ENCODE peak calls at places on chromosomes 5 and 9, in six cellular contexts. C is A549, V is endothelial cell of umbilical vein, O is H1, F is HepG2, K is K562. A is an unnamed sample.

GRCh38 chr5:97009212-97009898 is 73.5 kb downstream of the LNPEP start:
- DNase-seq in C (no peak), V (peak), K (peak), F (no peak), O (no peak), A (no peak)

GRCh38 chr5:75617746-75618352 is 6.6 kb downstream of the ANKDD1B start:
- DNase-seq in O (no peak), C (no peak), F (no peak), K (no peak), V (no peak), A (no peak)

GRCh38 chr5:139745121-139745799 is 50.3 kb upstream of the PSD2 start:
- DNase-seq in C (peak), F (no peak), O (no peak), V (no peak), K (peak), A (peak)

GRCh38 chr9:35553670-35554543 is 51.2 kb upstream of the TESK1 start:
- DNase-seq in K (peak), C (peak), O (no peak), F (peak), V (peak), A (peak)

GRCh38 chr9:38106488-38106887 is 37.5 kb upstream of the SHB start:
- DNase-seq in V (no peak), F (no peak), K (no peak), C (no peak), O (no peak), A (no peak)

GRCh38 chr5:79229357-79230174 is 6.4 kb upstream of the JMY start:
- DNase-seq in C (no peak), O (no peak), K (no peak), V (no peak), F (no peak), A (no peak)

GRCh38 chr5:51411917-51412316 is 28.7 kb downstream of the ISL1 start:
- DNase-seq in F (no peak), V (no peak), O (no peak), C (no peak), K (no peak), A (no peak)

GRCh38 chr5:10661401-10661800 is 97.5 kb downstream of the ANKRD33B start:
- DNase-seq in V (no peak), O (no peak), K (no peak), F (no peak), C (no peak), A (no peak)

GRCh38 chr9:124454791-124455443 is 4.7 kb downstream of the ADGRD2 start:
- DNase-seq in V (no peak), F (no peak), O (no peak), C (no peak), K (no peak), A (no peak)

GRCh38 chr9:132241840-132242620 is 80.2 kb downstream of the NTNG2 start:
- DNase-seq in C (no peak), O (no peak), K (no peak), F (no peak), V (no peak), A (no peak)

GRCh38 chr9:127418037-127418471 is 6.1 kb upstream of the ZNF79 start:
- DNase-seq in C (peak), O (peak), K (peak), V (peak), F (peak), A (peak)

GRCh38 chr9:137373611-137373980 is 49.4 kb downstream of the EXD3 start:
- DNase-seq in V (no peak), O (no peak), K (no peak), C (no peak), F (no peak), A (peak)

GRCh38 chr5:172894767-172895166 is 60.7 kb downstream of the ERGIC1 start:
- DNase-seq in O (no peak), C (no peak), F (peak), K (no peak), V (no peak), A (no peak)

GRCh38 chr9:97480749-97481148 is 20.7 kb upstream of the TMOD1 start:
- DNase-seq in C (no peak), F (no peak), V (no peak), K (no peak), O (no peak), A (no peak)

GRCh38 chr9:100125913-100126312 is 26.9 kb downstream of the INVS start:
- DNase-seq in V (no peak), O (no peak), C (no peak), K (no peak), F (no peak), A (no peak)

GRCh38 chr9:18297532-18297872 is 176.5 kb upstream of the ADAMTSL1 start:
- DNase-seq in C (peak), O (peak), K (no peak), F (peak), V (no peak), A (peak)

GRCh38 chr9:27437652-27438373 is 86.3 kb upstream of the IFNK start:
- DNase-seq in V (no peak), K (peak), F (no peak), O (no peak), C (no peak), A (no peak)

GRCh38 chr5:133242221-133242835 is 190.5 kb downstream of the HSPA4 start:
- DNase-seq in V (no peak), F (no peak), C (no peak), O (no peak), K (no peak), A (no peak)

GRCh38 chr5:51414516-51414915 is 31.3 kb downstream of the ISL1 start:
- DNase-seq in F (no peak), V (no peak), O (no peak), C (no peak), K (no peak), A (no peak)

GRCh38 chr9:17744786-17745185 is 165.9 kb downstream of the SH3GL2 start:
- DNase-seq in K (no peak), O (no peak), C (no peak), V (peak), F (no peak), A (peak)

GRCh38 chr9:92763721-92764380 is 782 bp downstream of the BICD2 start:
- DNase-seq in O (no peak), K (peak), V (peak), C (no peak), F (no peak), A (peak)

GRCh38 chr9:126219717-126220116 is 106.9 kb upstream of the MVB12B start:
- DNase-seq in K (no peak), F (no peak), C (no peak), O (no peak), V (no peak), A (peak)

GRCh38 chr9:19994296-19994695 is 205.5 kb upstream of the SLC24A2 start:
- DNase-seq in K (no peak), C (no peak), F (no peak), O (no peak), V (no peak), A (no peak)

GRCh38 chr5:125044491-125045282 is 298.2 kb upstream of the ZNF608 start:
- DNase-seq in C (peak), V (no peak), K (no peak), F (no peak), O (no peak), A (no peak)

GRCh38 chr9:119400607-119401006 is 31.4 kb upstream of the BRINP1 start:
- DNase-seq in C (no peak), O (no peak), F (no peak), V (no peak), K (no peak), A (no peak)

GRCh38 chr9:12426198-12426864 is 266.9 kb upstream of the TYRP1 start:
- DNase-seq in K (no peak), V (peak), O (no peak), C (peak), F (no peak), A (no peak)

GRCh38 chr9:96061293-96061987 is 185.9 kb downstream of the ERCC6L2 start:
- DNase-seq in C (peak), K (peak), O (no peak), F (peak), V (peak), A (peak)

GRCh38 chr5:121872846-121873245 is 21.2 kb downstream of the FTMT start:
- DNase-seq in V (no peak), F (no peak), K (no peak), C (no peak), O (no peak), A (no peak)

GRCh38 chr9:38066907-38067610 is 2.0 kb downstream of the SHB start:
- DNase-seq in K (peak), C (no peak), O (no peak), V (peak), F (no peak), A (peak)

GRCh38 chr5:99058466-99058865 is 129.7 kb upstream of the CHD1 start:
- DNase-seq in K (no peak), F (no peak), O (no peak), C (no peak), V (no peak), A (no peak)

GRCh38 chr9:129467004-129467588 is 153.8 kb downstream of the C9orf50 start:
- DNase-seq in V (no peak), F (no peak), C (no peak), O (no peak), K (no peak), A (no peak)

GRCh38 chr5:78295035-78295961 is 800 bp upstream of the AP3B1 start:
- DNase-seq in V (no peak), F (peak), K (peak), O (no peak), C (peak), A (peak)

GRCh38 chr5:111512026-111512405 is 319 bp downstream of the STARD4 start:
- DNase-seq in C (peak), V (no peak), O (no peak), F (peak), K (peak), A (peak)

GRCh38 chr5:1171340-1171941 is 30.0 kb upstream of the SLC6A19 start:
- DNase-seq in K (peak), V (no peak), O (no peak), F (no peak), C (peak), A (no peak)

GRCh38 chr5:168637793-168638192 is 58.6 kb upstream of the PANK3 start:
- DNase-seq in O (no peak), C (no peak), F (no peak), K (no peak), V (no peak), A (no peak)

GRCh38 chr5:181059297-181060230 is 19.5 kb downstream of the BTNL9 start:
- DNase-seq in V (no peak), K (no peak), F (no peak), O (no peak), C (no peak), A (peak)

GRCh38 chr5:143418140-143418866 is 14.8 kb upstream of the NR3C1 start:
- DNase-seq in K (no peak), C (no peak), F (peak), V (no peak), O (no peak), A (no peak)
- TF ChIP-seq JUN in K (no peak), C (no peak), F (no peak), V (no peak), O (no peak), A (no peak)

DNA sequence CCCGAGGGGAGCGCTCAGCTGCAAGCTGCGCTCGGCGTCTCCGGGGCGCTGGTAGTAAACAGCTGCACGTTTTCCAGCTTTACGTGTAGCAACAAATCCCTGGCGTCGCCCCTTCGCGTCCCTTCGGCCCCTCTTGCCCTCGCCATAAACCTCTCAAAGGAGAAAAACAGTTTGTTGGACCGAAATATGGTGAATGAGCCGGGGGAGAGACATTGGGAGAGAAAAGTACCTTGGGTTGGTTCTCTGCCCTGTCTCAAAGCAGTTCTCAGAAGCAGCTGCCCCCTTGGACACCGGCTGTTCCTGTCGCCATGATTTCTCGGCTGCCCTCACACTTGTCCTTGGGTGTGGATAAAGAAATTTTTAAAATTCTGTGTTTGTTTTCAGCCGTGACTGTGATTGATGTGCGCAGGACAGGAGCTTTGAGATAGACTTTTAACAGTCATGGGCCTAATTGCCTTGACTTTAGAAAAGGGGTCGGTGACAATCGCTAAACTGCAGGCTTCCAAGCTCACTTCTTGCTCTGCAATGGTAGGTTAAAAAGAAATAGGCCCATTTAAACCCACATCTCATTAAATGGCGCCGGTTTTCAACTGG is 765 bp downstream of the RCL1 start:
- DNase-seq in F (no peak), K (peak), O (no peak), C (no peak), V (peak), A (no peak)
- TF ChIP-seq JUN in F (no peak), K (no peak), O (no peak), C (no peak), V (no peak), A (no peak)

GRCh38 chr9:76135902-76136301 is 245.4 kb downstream of the PCSK5 start:
- DNase-seq in O (no peak), C (no peak), F (no peak), K (no peak), V (no peak), A (no peak)

GRCh38 chr9:76138360-76138759 is 247.9 kb downstream of the PCSK5 start:
- DNase-seq in O (no peak), C (no peak), K (no peak), V (no peak), F (no peak), A (no peak)

GRCh38 chr9:76137941-76138340 is 247.5 kb downstream of the PCSK5 start:
- DNase-seq in V (no peak), K (no peak), C (no peak), O (no peak), F (no peak), A (no peak)

GRCh38 chr9:76136986-76137385 is 246.5 kb downstream of the PCSK5 start:
- DNase-seq in C (peak), O (no peak), F (peak), K (no peak), V (peak), A (no peak)
- TF ChIP-seq JUN in C (no peak), O (no peak), F (no peak), K (no peak), V (peak), A (no peak)

DNA sequence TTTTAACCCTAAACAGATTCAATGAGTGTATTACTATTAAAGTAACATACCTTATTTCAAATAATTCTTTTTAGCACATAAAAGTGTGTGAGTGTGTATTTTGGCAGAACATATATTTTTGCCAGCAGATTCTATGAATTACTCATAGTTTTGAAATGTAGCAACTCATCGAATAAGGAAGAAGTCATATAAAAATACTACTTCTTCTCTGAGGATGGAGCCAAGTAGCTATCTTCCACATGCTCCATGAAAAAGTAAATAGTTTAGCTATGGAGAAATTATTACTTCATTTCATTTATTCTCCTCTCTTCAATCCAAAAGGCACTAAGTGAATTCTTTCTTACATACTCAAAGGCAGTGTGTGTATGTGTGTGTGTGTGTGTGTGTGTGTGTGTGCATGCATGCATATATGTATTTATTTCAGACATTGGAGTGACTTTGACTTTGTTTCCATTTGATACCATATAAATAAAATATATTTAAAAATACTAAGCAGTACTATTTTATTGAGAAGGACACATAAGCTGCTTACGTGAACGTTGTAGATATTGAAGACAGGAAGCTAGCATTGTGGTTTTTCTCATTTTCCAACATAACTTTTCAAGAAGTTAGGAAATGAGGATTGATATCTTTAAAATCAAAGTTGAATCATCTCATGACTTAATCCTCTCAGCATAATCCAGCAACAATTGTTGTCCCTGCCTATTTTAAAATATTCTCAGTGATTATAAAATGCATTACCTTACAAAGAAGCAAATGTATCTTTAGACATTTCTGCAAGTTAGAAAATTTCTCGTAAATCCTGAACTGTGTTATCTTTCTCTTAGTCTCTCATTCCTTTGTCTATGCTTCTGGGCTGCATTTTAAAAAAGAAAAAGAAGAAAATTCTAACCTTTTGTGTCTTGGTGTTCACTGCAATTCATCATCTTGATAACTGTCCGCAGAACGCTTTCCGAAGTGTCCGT is 1090.1 kb upstream of the CDH6 start:
- DNase-seq in C (peak), F (no peak), O (no peak), K (no peak), V (no peak), A (no peak)
- TF ChIP-seq JUN in C (no peak), F (no peak), O (no peak), K (no peak), V (no peak), A (no peak)

DNA sequence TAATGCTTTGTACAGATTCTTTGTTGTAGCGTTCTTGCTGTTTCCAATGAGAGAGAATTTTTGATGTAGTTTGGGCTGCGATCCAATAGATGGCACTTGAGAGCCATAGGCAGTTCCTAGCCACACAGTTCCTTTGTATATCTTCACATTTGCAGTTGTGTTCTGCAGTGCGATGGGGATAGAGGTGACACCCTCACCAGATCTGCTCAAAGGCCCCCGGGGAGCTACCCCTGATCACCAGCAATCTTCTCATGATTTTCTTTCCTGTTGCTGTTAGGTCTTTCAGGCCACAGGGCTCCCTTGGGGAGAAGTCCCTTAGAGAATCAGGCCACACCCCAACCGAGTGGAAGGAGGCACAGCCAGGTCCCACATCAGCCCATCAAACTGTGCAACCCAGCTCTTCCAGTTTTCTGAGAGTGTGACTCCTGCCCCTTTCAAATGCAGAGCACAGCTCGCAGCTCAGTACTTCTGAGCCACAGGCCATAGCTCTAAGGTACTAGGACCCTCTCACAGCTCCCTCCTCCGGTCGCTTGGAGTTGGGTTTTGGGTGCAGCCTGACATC is 353.7 kb downstream of the SLCO4C1 start:
- DNase-seq in V (peak), C (peak), O (no peak), K (peak), F (peak), A (peak)
- TF ChIP-seq JUN in V (no peak), C (no peak), O (no peak), K (no peak), F (no peak), A (no peak)

GRCh38 chr5:55418994-55419991 is 111.5 kb downstream of the MTREX start:
- DNase-seq in F (peak), V (no peak), O (no peak), C (no peak), K (no peak), A (no peak)
- TF ChIP-seq JUN in F (no peak), V (no peak), O (no peak), C (no peak), K (no peak), A (no peak)

GRCh38 chr9:15311607-15312006 is 4.6 kb upstream of the TTC39B start:
- DNase-seq in V (peak), F (no peak), O (no peak), C (no peak), K (no peak), A (no peak)

GRCh38 chr9:15307523-15307841 is 466 bp upstream of the TTC39B start:
- DNase-seq in F (no peak), O (no peak), V (no peak), C (no peak), K (no peak), A (no peak)

GRCh38 chr9:15306757-15307522 is at the start of gene TTC39B:
- DNase-seq in F (peak), O (peak), K (peak), C (peak), V (peak), A (peak)

GRCh38 chr9:15308511-15308910 is 1.5 kb upstream of the TTC39B start:
- DNase-seq in F (no peak), C (no peak), O (no peak), V (no peak), K (no peak), A (no peak)

GRCh38 chr9:15310448-15310847 is 3.4 kb upstream of the TTC39B start:
- DNase-seq in C (no peak), O (no peak), F (no peak), K (no peak), V (no peak), A (no peak)
- TF ChIP-seq JUN in C (no peak), O (no peak), F (no peak), K (no peak), V (no peak), A (no peak)

DNA sequence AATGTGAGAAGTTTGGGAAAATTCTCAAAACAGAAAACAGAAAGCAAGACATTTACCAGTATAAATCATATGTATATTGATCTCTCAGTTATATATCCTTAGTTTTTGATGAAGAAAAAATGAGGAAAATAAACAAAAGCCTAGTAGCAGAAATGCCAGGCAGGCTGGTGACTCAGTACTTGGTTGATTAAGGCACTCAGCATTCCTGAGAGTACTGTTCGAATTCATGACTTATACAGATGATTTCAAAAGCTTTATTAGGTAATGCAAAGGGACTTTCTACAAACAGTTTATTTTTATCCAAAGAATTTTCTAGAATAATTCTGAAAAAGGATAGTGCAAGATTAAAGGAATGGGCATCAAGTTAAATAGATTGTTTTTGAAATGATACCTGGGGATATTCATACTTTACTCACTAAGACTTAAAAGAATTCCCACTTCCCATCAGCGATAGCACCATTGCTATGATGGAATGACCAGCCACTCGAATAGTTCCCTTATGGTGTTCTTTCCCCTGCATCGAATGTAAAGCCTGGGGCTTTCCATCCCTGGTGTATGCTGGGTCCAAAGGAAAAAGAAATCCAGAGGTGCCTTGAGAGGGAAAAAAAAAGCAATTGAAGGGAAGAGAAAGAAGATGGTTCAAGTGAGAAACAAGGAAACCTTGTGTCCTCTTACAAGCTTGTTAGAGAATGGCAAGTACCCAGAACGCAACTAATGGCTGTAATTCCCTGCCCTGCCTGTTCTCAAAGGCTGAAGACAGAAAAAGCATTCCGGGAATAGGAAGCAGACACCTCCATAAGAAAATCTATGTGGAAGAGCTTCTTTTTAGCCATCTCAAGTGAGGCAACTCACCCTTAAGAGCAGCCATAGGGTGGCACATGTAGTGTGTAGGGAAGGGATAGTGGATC is 350.9 kb upstream of the DAB2 start:
- DNase-seq in V (peak), C (peak), K (no peak), O (no peak), F (no peak), A (no peak)
- TF ChIP-seq JUN in V (no peak), C (no peak), K (no peak), O (no peak), F (no peak), A (no peak)

A was measured in WTC11.